ENCODE peak calls at places on chromosome 20, in six cellular contexts. T is neuronal stem cell, N is H9, H is IMR-90, Q is trophoblast cell, K is H1. F is an unnamed sample.

GRCh38 chr20:50170549-50171220 is 17.2 kb upstream of the PEDS1 start:
- DNase-seq in T (no peak), N (peak; percentile 21), H (no peak), Q (no peak), K (no peak), F (no peak)

GRCh38 chr20:62494537-62494936 is 18.7 kb upstream of the GATA5 start:
- DNase-seq in T (no peak), N (no peak), H (no peak), Q (no peak), K (no peak), F (no peak)

GRCh38 chr20:48791014-48791413 is 36.8 kb downstream of the PREX1 start:
- DNase-seq in T (no peak), N (no peak), H (no peak), Q (no peak), K (no peak), F (no peak)

GRCh38 chr20:3080939-3081388 is 3.6 kb downstream of the AVP start:
- DNase-seq in T (no peak), N (no peak), H (peak; percentile 18), Q (no peak), K (no peak), F (no peak)

GRCh38 chr20:44422083-44422482 is 53.6 kb upstream of the TTPAL start:
- DNase-seq in T (no peak), N (no peak), H (peak; percentile 48), Q (no peak), K (no peak), F (no peak)

GRCh38 chr20:59765599-59766177 is 161.3 kb downstream of the PHACTR3 start:
- DNase-seq in T (peak; percentile 42), N (peak; percentile 58), H (no peak), Q (peak; percentile 34), K (no peak), F (no peak)

GRCh38 chr20:34165246-34165645 is 53.2 kb upstream of the EIF2S2 start:
- DNase-seq in T (no peak), N (no peak), H (no peak), Q (no peak), K (no peak), F (peak; percentile 39)

GRCh38 chr20:8389381-8390368 is 257.6 kb downstream of the PLCB1 start:
- DNase-seq in T (no peak), N (no peak), H (peak; percentile 59), Q (peak; percentile 84), K (no peak), F (peak; percentile 53)

GRCh38 chr20:44532981-44533331 is 11.1 kb upstream of the SERINC3 start:
- DNase-seq in T (no peak), N (no peak), H (peak; percentile 58), Q (peak; percentile 50), K (no peak), F (peak; percentile 56)

GRCh38 chr20:21102691-21103311 is 3.4 kb downstream of the LINC00237 start:
- DNase-seq in T (no peak), N (peak; percentile 76), H (peak; percentile 1), Q (peak; percentile 29), K (no peak), F (peak; percentile 20)

GRCh38 chr20:62697468-62697912 is 11.1 kb upstream of the NTSR1 start:
- DNase-seq in T (no peak), N (no peak), H (no peak), Q (no peak), K (no peak), F (no peak)

GRCh38 chr20:45407783-45408645 is at the start of gene DBNDD2:
- DNase-seq in T (no peak), N (no peak), H (no peak), Q (peak; percentile 33), K (no peak), F (no peak)

GRCh38 chr20:33570743-33571142 is 80.8 kb downstream of the CBFA2T2 start:
- DNase-seq in T (no peak), N (no peak), H (no peak), Q (no peak), K (no peak), F (no peak)

GRCh38 chr20:64038579-64039292 is 2.8 kb downstream of the C20orf204 start:
- DNase-seq in T (peak; percentile 60), N (peak; percentile 89), H (peak; percentile 67), Q (peak; percentile 76), K (no peak), F (peak; percentile 74)

GRCh38 chr20:17611290-17611539 is 41.3 kb downstream of the DSTN start:
- DNase-seq in T (no peak), N (no peak), H (no peak), Q (peak; percentile 65), K (no peak), F (peak; percentile 56)

GRCh38 chr20:9166153-9166780 is 97.4 kb downstream of the PLCB4 start:
- DNase-seq in T (no peak), N (no peak), H (no peak), Q (no peak), K (no peak), F (no peak)

GRCh38 chr20:41370176-41370575 is 3.6 kb upstream of the EMILIN3 start:
- DNase-seq in T (no peak), N (no peak), H (no peak), Q (no peak), K (no peak), F (no peak)

GRCh38 chr20:20083796-20084195 is 31.5 kb downstream of the CFAP61 start:
- DNase-seq in T (peak; percentile 21), N (no peak), H (peak; percentile 20), Q (peak; percentile 62), K (no peak), F (peak; percentile 43)

GRCh38 chr20:44586289-44586911 is 4.0 kb downstream of the PKIG start:
- DNase-seq in T (no peak), N (no peak), H (no peak), Q (no peak), K (no peak), F (no peak)

GRCh38 chr20:25864986-25865714 is 168.5 kb upstream of the ZNF337 start:
- DNase-seq in T (no peak), N (no peak), H (no peak), Q (no peak), K (no peak), F (no peak)

GRCh38 chr20:25042531-25043498 is 15.1 kb downstream of the ACSS1 start:
- DNase-seq in T (no peak), N (no peak), H (no peak), Q (no peak), K (no peak), F (no peak)

DNA sequence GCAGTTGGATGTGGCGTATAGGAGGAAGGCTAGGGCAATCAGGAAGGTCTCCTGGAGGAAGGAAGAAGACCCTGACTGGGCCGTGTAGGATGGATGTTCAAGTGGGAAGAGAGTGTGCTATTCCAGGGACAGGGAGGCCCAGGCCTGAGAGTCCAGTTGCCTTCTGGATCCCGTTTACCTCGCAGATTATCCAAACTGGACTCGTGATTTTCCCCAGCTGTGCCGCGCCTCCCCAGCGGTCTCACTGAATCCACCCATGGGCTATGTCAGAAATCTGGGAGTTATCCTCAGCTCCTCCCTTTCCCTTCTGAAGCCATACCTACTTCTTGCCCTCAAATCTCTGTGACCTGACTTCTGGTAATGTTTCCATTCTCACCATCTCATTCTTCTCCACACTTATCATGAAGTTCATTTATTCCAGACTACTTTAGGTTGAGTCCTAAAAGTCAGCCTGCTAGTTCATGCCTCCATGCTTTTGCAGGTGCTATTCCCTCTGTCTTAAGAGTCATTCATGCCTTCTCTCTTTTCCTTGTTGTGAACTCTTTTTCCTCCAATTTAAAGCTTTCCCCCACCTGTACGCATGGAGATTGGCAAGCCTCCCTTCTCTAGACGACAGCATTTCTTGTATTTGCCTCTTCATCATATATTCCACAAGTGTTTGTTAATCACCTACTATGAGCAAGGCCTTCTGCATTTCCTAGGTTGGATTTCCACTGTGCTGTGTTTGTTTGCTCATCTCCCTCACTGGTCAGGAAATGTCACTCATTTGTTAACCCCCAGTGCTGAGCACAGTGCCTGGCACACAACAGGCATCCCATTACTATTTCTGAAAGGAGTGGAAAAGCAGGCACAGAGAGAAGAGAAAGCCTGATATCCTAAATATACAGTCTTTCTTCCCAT is 2.7 kb downstream of the SDCBP2 start:
- DNase-seq in T (no peak), N (peak; percentile 1), H (peak; percentile 41), Q (no peak), K (no peak), F (peak; percentile 46)
- H2AK5ac ChIP-seq in T (no peak overlapping the region), N (no peak overlapping the region), H (peak overlapping the region; percentile 92), Q (peak overlapping the region; percentile 60), K (no peak overlapping the region), F (peak overlapping the region; percentile 24)

DNA sequence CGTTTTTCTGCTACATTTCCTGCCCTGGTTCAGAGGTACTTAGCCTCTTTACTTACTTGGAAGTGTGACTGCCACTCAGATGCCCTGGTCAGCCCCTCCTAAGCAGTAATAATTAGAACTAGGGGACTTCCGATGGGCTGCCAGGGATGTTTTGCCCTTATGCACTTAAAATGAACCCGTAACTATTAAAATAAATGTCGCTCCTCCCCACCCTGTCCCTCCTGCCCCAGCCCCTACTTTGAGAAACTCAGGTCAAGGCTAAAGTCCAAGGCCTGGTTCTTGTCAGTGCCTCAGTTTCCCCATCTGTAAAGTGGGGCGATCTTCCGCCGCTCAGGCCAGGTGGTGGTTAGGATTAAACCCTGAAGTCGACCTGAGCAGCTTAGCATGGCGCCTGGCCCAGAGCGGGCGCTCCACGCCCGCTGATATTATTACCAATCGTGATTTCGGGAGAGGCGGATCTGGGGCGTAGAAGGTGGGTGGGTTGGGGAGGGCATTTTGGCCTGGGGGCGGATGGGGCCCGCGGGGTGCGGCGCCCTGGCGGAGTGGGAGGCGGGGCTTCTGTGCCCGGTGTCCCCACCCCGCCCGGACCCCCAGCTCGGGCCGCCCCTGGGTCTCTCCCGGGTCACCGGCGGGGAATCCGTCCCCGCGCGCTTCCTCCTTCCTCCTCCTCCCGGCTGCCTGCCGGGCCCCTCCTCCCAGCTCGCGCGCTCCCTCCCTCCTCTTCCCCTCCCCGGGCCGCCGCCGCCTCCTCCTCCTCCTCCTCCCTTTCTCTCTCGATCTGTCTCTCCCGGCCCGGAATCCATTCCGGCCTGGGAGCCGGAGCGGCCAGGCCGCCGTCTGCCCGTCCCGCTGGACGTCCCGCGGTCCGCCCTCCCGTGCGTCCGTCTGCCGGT is at the start of gene SRC:
- DNase-seq in T (peak; percentile 43), N (peak; percentile 72), H (peak; percentile 60), Q (peak; percentile 71), K (peak; percentile 39), F (peak; percentile 70)
- H2AK5ac ChIP-seq in T (peak within 1 kb of the TSS; percentile 54), N (no peak within 1 kb of the TSS), H (peak within 1 kb of the TSS; percentile 96), Q (peak within 1 kb of the TSS; percentile 46), K (peak within 1 kb of the TSS; percentile 71), F (peak within 1 kb of the TSS; percentile 77)

GRCh38 chr20:5147193-5147592 is 20.4 kb downstream of the CDS2 start:
- DNase-seq in T (no peak), N (no peak), H (no peak), Q (no peak), K (no peak), F (no peak)
- H2AK5ac ChIP-seq in T (no peak overlapping the region), N (no peak overlapping the region), H (no peak overlapping the region), Q (no peak overlapping the region), K (no peak overlapping the region), F (no peak overlapping the region)

DNA sequence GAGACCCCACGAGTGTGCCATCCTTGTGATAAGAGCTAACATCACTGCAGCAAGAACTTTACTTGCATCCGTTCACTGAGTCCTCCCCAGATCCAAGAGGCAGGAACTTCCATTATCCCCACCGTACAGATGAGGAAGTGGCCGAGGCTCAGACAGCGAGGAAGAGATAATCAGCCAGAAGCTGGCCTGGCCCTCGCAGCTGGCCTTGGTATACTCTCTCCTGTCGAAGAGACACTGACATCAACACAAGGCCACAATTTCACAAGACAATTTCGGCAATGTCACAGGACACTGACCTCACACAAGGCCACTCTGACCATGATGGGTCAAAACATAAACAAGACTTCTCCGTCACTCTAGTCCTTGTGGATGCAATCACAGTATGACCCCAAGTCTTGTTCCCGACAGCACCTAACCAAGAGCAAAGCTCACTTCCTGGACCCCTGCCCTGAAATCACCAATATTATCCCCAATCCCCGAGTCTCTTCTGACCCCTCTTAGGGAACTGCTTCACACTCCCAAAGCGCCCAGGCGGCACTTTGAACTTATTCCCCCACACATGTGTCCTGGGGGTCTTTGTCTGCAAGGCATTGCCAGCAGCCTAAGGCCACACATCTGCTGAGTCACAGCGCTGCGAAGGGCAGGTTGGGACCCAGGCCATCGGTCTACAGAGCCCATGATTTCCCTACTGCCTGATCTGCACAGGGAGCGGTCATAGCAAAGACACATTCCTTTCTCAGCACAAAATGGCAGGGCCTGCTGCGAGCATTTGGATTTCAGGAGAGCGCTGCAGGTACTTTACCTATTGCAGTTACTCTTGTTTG is 14.8 kb upstream of the VAPB start:
- DNase-seq in T (no peak), N (peak; percentile 57), H (no peak), Q (peak; percentile 28), K (no peak), F (no peak)
- H2AK5ac ChIP-seq in T (no peak overlapping the region), N (no peak overlapping the region), H (peak overlapping the region; percentile 30), Q (no peak overlapping the region), K (peak overlapping the region; percentile 84), F (no peak overlapping the region)